ENCODE peak calls at places on chromosome 3, in four cellular contexts. D is CD8-positive, alpha-beta memory T cell; F is dorsolateral prefrontal cortex; K is prostate gland. S is an unnamed sample.

GRCh38 chr3:100891033-100891432 is 102.2 kb downstream of the ABI3BP start:
- DNase-seq in D (no peak), F (no peak), K (no peak), S (no peak)

GRCh38 chr3:65871305-65872141 is 167.2 kb downstream of the MAGI1 start:
- DNase-seq in D (no peak), F (no peak), K (peak; percentile 32), S (no peak)

GRCh38 chr3:192038726-192039125 is 577.8 kb downstream of the PYDC2 start:
- DNase-seq in D (no peak), F (no peak), K (no peak), S (no peak)

GRCh38 chr3:56467108-56467507 is 1.2 kb downstream of the ERC2 start:
- DNase-seq in D (no peak), F (peak; percentile 91), K (peak; percentile 88), S (peak; percentile 97)

GRCh38 chr3:141370065-141370533 is 1.8 kb downstream of the ZBTB38 start:
- DNase-seq in D (peak; percentile 17), F (no peak), K (peak; percentile 45), S (peak; percentile 84)

GRCh38 chr3:196274585-196274984 is 12.9 kb downstream of the PCYT1A start:
- DNase-seq in D (peak; percentile 17), F (no peak), K (no peak), S (no peak)

GRCh38 chr3:183275418-183275817 is 22.4 kb downstream of the B3GNT5 start:
- DNase-seq in D (no peak), F (no peak), K (no peak), S (no peak)

GRCh38 chr3:158050461-158050860 is 55.8 kb downstream of the SHOX2 start:
- DNase-seq in D (no peak), F (no peak), K (no peak), S (no peak)

GRCh38 chr3:29430558-29430971 is 149.7 kb downstream of the RBMS3 start:
- DNase-seq in D (no peak), F (no peak), K (no peak), S (no peak)

GRCh38 chr3:158097571-158098553 is 8.4 kb downstream of the SHOX2 start:
- DNase-seq in D (peak; percentile 56), F (no peak), K (peak; percentile 59), S (peak; percentile 97)

GRCh38 chr3:71753716-71754609 is at the start of gene GPR27:
- DNase-seq in D (no peak), F (no peak), K (no peak), S (peak; percentile 78)

GRCh38 chr3:97021778-97022177 is 207.4 kb downstream of the EPHA6 start:
- DNase-seq in D (no peak), F (no peak), K (no peak), S (no peak)

GRCh38 chr3:185656321-185656840 is 70.3 kb downstream of the SENP2 start:
- DNase-seq in D (no peak), F (no peak), K (no peak), S (no peak)

GRCh38 chr3:4290272-4290893 is 12.8 kb upstream of the SETMAR start:
- DNase-seq in D (no peak), F (no peak), K (no peak), S (peak; percentile 58)

GRCh38 chr3:141050576-141050912 is 603 bp upstream of the SPSB4 start:
- DNase-seq in D (no peak), F (no peak), K (no peak), S (peak; percentile 83)

GRCh38 chr3:113847243-113847642 is 8.7 kb downstream of the GRAMD1C start:
- DNase-seq in D (no peak), F (no peak), K (no peak), S (no peak)

GRCh38 chr3:179027326-179027900 is 44.2 kb downstream of the ZMAT3 start:
- DNase-seq in D (no peak), F (no peak), K (no peak), S (no peak)

GRCh38 chr3:49873623-49874022 is 3.9 kb upstream of the CAMKV start:
- DNase-seq in D (no peak), F (no peak), K (no peak), S (no peak)

GRCh38 chr3:11009898-11010297 is 17.4 kb downstream of the SLC6A1 start:
- DNase-seq in D (no peak), F (no peak), K (no peak), S (no peak)

GRCh38 chr3:160296591-160296990 is 71.4 kb downstream of the C3orf80 start:
- DNase-seq in D (no peak), F (no peak), K (no peak), S (no peak)

GRCh38 chr3:188085596-188086560 is 68.1 kb upstream of the LPP start:
- DNase-seq in D (no peak), F (no peak), K (no peak), S (no peak)

GRCh38 chr3:140243536-140243935 is 308.6 kb downstream of the CLSTN2 start:
- DNase-seq in D (no peak), F (no peak), K (no peak), S (no peak)

GRCh38 chr3:196063456-196063855 is 18.4 kb downstream of the TFRC start:
- DNase-seq in D (no peak), F (no peak), K (no peak), S (no peak)

GRCh38 chr3:187946031-187946691 is 200.9 kb upstream of the BCL6 start:
- DNase-seq in D (no peak), F (no peak), K (no peak), S (no peak)

GRCh38 chr3:33111581-33111980 is 2.2 kb upstream of the CRTAP start:
- DNase-seq in D (no peak), F (no peak), K (no peak), S (no peak)

GRCh38 chr3:50050361-50050760 is 38.4 kb upstream of the RBM5 start:
- DNase-seq in D (no peak), F (no peak), K (no peak), S (no peak)

GRCh38 chr3:169668957-169669681 is 5.6 kb upstream of the MECOM start:
- DNase-seq in D (no peak), F (no peak), K (peak; percentile 75), S (peak; percentile 93)

GRCh38 chr3:131072845-131073244 is 46.2 kb downstream of the NEK11 start:
- DNase-seq in D (no peak), F (no peak), K (no peak), S (no peak)

GRCh38 chr3:36813320-36813719 is 49.0 kb upstream of the DCLK3 start:
- DNase-seq in D (no peak), F (peak; percentile 71), K (no peak), S (no peak)

GRCh38 chr3:153289334-153289808 is 127.3 kb downstream of the RAP2B start:
- DNase-seq in D (no peak), F (no peak), K (no peak), S (no peak)

GRCh38 chr3:52213901-52214300 is 11.5 kb downstream of the TLR9 start:
- DNase-seq in D (no peak), F (no peak), K (no peak), S (no peak)

GRCh38 chr3:190696777-190697501 is 165.6 kb downstream of the GMNC start:
- DNase-seq in D (no peak), F (no peak), K (no peak), S (no peak)

GRCh38 chr3:149086232-149086988 is at the start of gene HLTF:
- DNase-seq in D (peak; percentile 86), F (peak; percentile 97), K (peak; percentile 91), S (peak; percentile 98)

GRCh38 chr3:21839592-21839991 is 88.6 kb upstream of the ZNF385D start:
- DNase-seq in D (no peak), F (no peak), K (no peak), S (no peak)

GRCh38 chr3:13580256-13581023 is 31.5 kb downstream of the FBLN2 start:
- DNase-seq in D (no peak), F (no peak), K (peak; percentile 50), S (no peak)

GRCh38 chr3:176920806-176921205 is 276.5 kb downstream of the TBL1XR1 start:
- DNase-seq in D (no peak), F (no peak), K (no peak), S (no peak)

GRCh38 chr3:153162513-153163348 is 705 bp downstream of the RAP2B start:
- DNase-seq in D (peak; percentile 12), F (peak; percentile 37), K (peak; percentile 27), S (peak; percentile 75)

GRCh38 chr3:153145454-153145853 is 16.6 kb upstream of the RAP2B start:
- DNase-seq in D (no peak), F (no peak), K (no peak), S (no peak)

GRCh38 chr3:108124337-108125150 is 33.7 kb upstream of the CD47 start:
- DNase-seq in D (peak; percentile 24), F (no peak), K (no peak), S (peak; percentile 49)

GRCh38 chr3:108127301-108127988 is 36.6 kb upstream of the CD47 start:
- DNase-seq in D (peak; percentile 32), F (no peak), K (no peak), S (no peak)

GRCh38 chr3:108125550-108126071 is 34.8 kb upstream of the CD47 start:
- DNase-seq in D (peak; percentile 35), F (no peak), K (no peak), S (no peak)

GRCh38 chr3:108125151-108125540 is 34.3 kb upstream of the CD47 start:
- DNase-seq in D (no peak), F (no peak), K (no peak), S (no peak)

DNA sequence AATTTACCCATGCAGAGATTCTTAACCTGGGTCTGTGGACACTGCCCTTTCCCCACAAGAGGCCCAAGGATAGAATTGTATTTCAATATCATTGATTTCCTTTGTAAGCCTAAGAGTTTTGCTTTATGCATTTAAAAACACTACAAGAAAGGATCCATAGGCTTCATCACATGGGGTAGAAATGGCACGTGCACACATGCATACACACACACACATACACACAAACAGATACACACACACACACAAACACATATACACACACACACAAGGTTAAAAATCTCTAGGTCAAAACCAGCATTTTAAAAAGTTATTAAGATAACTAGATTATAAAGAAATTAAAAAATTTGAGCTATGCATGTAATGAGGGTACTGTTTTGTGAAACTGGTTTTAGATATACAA is 35.5 kb upstream of the CD47 start:
- DNase-seq in D (no peak), F (no peak), K (no peak), S (no peak)
- H3K27ac ChIP-seq in D (peak overlapping the region; percentile 75), F (no peak overlapping the region), K (no peak overlapping the region), S (no peak overlapping the region)

GRCh38 chr3:90261481-90262433 is 1154.3 kb downstream of the EPHA3 start:
- DNase-seq in D (no peak), F (no peak), K (no peak), S (no peak)
- H3K27ac ChIP-seq in D (no peak overlapping the region), F (no peak overlapping the region), K (no peak overlapping the region), S (no peak overlapping the region)

DNA sequence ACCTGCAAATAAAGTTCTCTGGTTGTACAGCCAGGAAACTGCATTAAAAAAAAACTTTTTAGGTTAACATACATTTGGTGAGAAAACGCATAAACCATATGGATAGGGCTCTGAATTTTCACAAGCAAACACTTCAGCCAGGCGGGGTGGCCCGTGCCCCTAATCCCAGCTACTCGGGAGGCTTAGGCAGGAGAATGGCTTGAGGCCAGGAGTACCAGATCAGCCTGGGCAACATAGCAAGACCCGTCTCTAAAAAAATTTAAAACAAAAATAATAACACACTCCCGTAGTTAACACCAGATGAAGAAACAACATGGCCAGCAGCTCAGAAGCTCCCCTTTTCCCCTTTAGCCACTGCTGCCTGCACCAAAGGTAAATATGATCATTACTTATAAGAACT is 3.2 kb upstream of the RPL14 start:
- DNase-seq in D (no peak), F (no peak), K (no peak), S (no peak)
- H3K27ac ChIP-seq in D (peak overlapping the region; percentile 96), F (no peak overlapping the region), K (no peak overlapping the region), S (no peak overlapping the region)

DNA sequence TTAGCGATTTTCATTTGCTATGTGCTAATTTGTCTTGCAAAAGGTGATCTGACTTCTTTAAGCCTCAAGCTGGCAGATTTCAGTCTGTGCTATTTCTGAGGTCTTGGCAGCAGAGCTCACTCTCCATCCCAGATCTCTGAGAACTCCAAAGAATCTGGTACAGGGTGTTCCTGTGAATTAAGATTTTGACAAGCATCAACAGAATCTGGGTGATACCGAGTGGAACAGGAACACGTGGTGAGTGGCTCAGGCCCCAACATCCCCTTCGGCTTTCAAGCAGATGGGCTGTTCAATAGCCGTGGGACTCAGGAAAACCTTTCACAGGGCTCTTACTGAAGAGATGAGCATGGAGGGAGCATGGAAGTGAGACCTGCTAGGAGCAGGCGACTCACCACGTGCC is 103.3 kb upstream of the SELENOK start:
- DNase-seq in D (no peak), F (peak; percentile 55), K (no peak), S (no peak)
- H3K27ac ChIP-seq in D (no peak overlapping the region), F (peak overlapping the region; percentile 56), K (no peak overlapping the region), S (no peak overlapping the region)